ENCODE peak calls at places on chromosomes 1 and 21, in four cellular contexts. D, C, E and X are unnamed samples.
A peak's percentile ranks its signal among the peaks of the same experiment; 100 is the strongest.

GRCh38 chr21:34524671-34525601 is 12.9 kb upstream of the KCNE1 start:
- DNase-seq in C (no peak), D (no peak), E (peak; percentile 71), X (no peak)

GRCh38 chr1:17588048-17588781 is 48.7 kb downstream of the ARHGEF10L start:
- DNase-seq in C (peak; percentile 89), E (no peak), D (no peak), X (no peak)

GRCh38 chr1:229694053-229694693 is 68.1 kb downstream of the URB2 start:
- DNase-seq in E (peak; percentile 62), D (no peak), C (peak; percentile 80), X (no peak)

GRCh38 chr1:198726455-198726854 is 87.6 kb downstream of the PTPRC start:
- DNase-seq in D (no peak), C (no peak), E (no peak), X (no peak)

GRCh38 chr21:20739421-20739820 is 258.8 kb upstream of the NCAM2 start:
- DNase-seq in E (no peak), C (peak; percentile 17), D (peak; percentile 28), X (no peak)

GRCh38 chr21:37874904-37875780 is 41.1 kb downstream of the KCNJ6 start:
- DNase-seq in C (no peak), D (no peak), E (no peak), X (no peak)

GRCh38 chr1:101995984-101996731 is 568 bp downstream of the OLFM3 start:
- DNase-seq in D (no peak), E (no peak), C (peak; percentile 43), X (no peak)

GRCh38 chr1:67646145-67647035 is 38.6 kb upstream of the GADD45A start:
- DNase-seq in C (peak; percentile 61), E (no peak), D (peak; percentile 81), X (no peak)

GRCh38 chr1:24382165-24382577 is 31.4 kb downstream of the STPG1 start:
- DNase-seq in C (no peak), D (no peak), E (peak; percentile 19), X (no peak)

GRCh38 chr1:61589382-61589765 is 135.6 kb downstream of the TM2D1 start:
- DNase-seq in C (no peak), E (peak; percentile 65), D (no peak), X (no peak)

GRCh38 chr1:163131981-163132380 is 62.8 kb downstream of the RGS4 start:
- DNase-seq in D (no peak), E (no peak), C (no peak), X (no peak)

GRCh38 chr1:246199086-246199485 is 308.0 kb downstream of the SMYD3 start:
- DNase-seq in E (no peak), C (no peak), D (no peak), X (no peak)

GRCh38 chr1:111515291-111516007 is 12.0 kb upstream of the ADORA3 start:
- DNase-seq in C (peak; percentile 39), E (no peak), D (no peak), X (no peak)

GRCh38 chr1:44721521-44722361 is 9.2 kb downstream of the RNU5D-1 start:
- DNase-seq in D (peak; percentile 98), C (peak; percentile 43), E (no peak), X (peak; percentile 99)

GRCh38 chr21:37041706-37042271 is 31.1 kb downstream of the PIGP start:
- DNase-seq in C (no peak), D (no peak), E (no peak), X (no peak)

GRCh38 chr1:152502496-152503180 is 8.0 kb upstream of the LCE5A start:
- DNase-seq in C (no peak), E (no peak), D (no peak), X (no peak)

GRCh38 chr1:193726722-193727121 is 540.3 kb upstream of the B3GALT2 start:
- DNase-seq in D (no peak), C (no peak), E (no peak), X (no peak)

GRCh38 chr1:7642781-7643180 is 128.3 kb upstream of the VAMP3 start:
- DNase-seq in D (no peak), C (no peak), E (no peak), X (no peak)

GRCh38 chr1:54329337-54329954 is 76.7 kb downstream of the SSBP3 start:
- DNase-seq in C (no peak), E (no peak), D (no peak), X (no peak)

GRCh38 chr1:228515200-228515834 is 28.1 kb downstream of the RNF187 start:
- DNase-seq in D (peak; percentile 78), C (peak; percentile 76), E (no peak), X (no peak)

GRCh38 chr1:161018631-161018930 is 2.4 kb downstream of the F11R start:
- DNase-seq in E (no peak), C (no peak), D (peak; percentile 37), X (no peak)

GRCh38 chr1:179016694-179017382 is 8.9 kb upstream of the FAM20B start:
- DNase-seq in D (peak; percentile 99), E (no peak), C (peak; percentile 55), X (no peak)

GRCh38 chr1:97806996-97807395 is 113.8 kb downstream of the DPYD start:
- DNase-seq in C (no peak), D (no peak), E (no peak), X (no peak)

GRCh38 chr1:101262601-101263348 is 26.0 kb downstream of the S1PR1 start:
- DNase-seq in D (peak; percentile 37), E (no peak), C (no peak), X (no peak)

GRCh38 chr1:65393928-65394327 is 26.5 kb upstream of the LEPR start:
- DNase-seq in C (no peak), E (no peak), D (no peak), X (no peak)

GRCh38 chr1:246527402-246528088 is 20.5 kb upstream of the SMYD3 start:
- DNase-seq in D (no peak), E (no peak), C (no peak), X (no peak)

GRCh38 chr1:111596499-111596898 is 23.1 kb upstream of the RAP1A start:
- DNase-seq in C (no peak), E (no peak), D (no peak), X (no peak)

GRCh38 chr1:183242556-183242955 is 56.5 kb downstream of the LAMC2 start:
- DNase-seq in C (no peak), D (no peak), E (no peak), X (no peak)

GRCh38 chr1:235599536-235599935 is 50.0 kb downstream of the GNG4 start:
- DNase-seq in D (peak; percentile 11), E (no peak), C (no peak), X (no peak)

GRCh38 chr1:213958346-213958745 is 29.4 kb upstream of the PROX1 start:
- DNase-seq in E (no peak), D (no peak), C (no peak), X (no peak)

GRCh38 chr1:155929057-155929456 is 5.2 kb downstream of the KHDC4 start:
- DNase-seq in E (no peak), C (no peak), D (no peak), X (no peak)

GRCh38 chr1:244665771-244666217 is 12.9 kb downstream of the DESI2 start:
- DNase-seq in E (no peak), D (peak; percentile 58), C (no peak), X (no peak)

GRCh38 chr1:77906146-77906545 is 17.7 kb downstream of the NEXN start:
- DNase-seq in D (no peak), E (no peak), C (no peak), X (no peak)

GRCh38 chr1:63920154-63921117 is 146.6 kb downstream of the ROR1 start:
- DNase-seq in C (no peak), D (peak; percentile 1), E (no peak), X (no peak)

GRCh38 chr1:40281852-40282251 is 23.8 kb downstream of the ZMPSTE24 start:
- DNase-seq in D (no peak), E (no peak), C (no peak), X (no peak)
- TF ChIP-seq NRF1 in D (no peak), E (no peak), C (no peak), X (no peak)

GRCh38 chr1:50967416-50968020 is 2.5 kb upstream of the CDKN2C start:
- DNase-seq in E (no peak), C (no peak), D (peak; percentile 67), X (no peak)
- H3K4me3 ChIP-seq in E (no peak overlapping the region), C (peak overlapping the region; percentile 96), D (peak overlapping the region; percentile 78), X (peak overlapping the region; percentile 99)

GRCh38 chr1:224528900-224529299 is 87.2 kb upstream of the CNIH3 start:
- DNase-seq in E (no peak), D (peak; percentile 70), C (no peak), X (no peak)
- TF ChIP-seq NRF1 in E (no peak), D (no peak), C (no peak), X (no peak)

DNA sequence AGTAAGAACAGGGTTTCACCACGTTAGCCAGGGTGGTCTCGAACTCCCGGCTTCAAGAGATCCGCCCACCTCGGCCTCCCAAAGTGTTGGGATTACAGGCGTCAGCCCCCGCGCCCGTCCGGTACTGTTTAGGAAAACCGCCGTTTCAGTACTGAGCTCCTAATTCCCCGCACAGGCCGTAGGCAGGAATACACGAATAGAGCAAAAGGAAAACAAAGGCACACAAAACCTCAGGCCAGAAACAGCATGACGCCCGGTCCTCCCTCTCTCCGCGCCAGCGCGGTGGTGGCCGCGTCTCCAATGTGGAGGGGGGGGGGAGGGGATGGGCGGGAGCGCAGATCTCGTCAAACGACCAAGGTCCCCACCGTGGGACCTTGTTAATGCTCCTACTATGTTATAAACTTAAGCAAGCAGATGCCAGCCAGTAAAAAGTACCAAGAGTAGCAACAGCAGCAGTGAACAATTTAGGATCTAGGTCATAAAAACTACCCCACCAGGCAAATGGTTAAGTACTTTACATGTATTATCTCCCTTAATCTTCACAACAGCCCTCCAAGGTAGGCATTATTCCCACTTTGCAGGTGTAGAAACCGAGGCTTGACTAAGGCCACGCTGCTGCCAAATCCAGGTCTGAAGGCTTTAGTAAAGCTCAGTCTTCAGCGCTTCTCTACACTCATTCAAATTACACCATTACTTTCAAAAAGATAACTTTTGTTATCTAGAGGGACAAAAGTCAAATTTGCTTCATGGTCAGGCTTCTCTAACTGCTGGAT is 722 bp upstream of the ADAR start:
- DNase-seq in E (peak; percentile 73), D (peak; percentile 62), C (peak; percentile 77), X (no peak)
- H3K4me3 ChIP-seq in E (peak overlapping the region; percentile 65), D (peak overlapping the region; percentile 81), C (peak overlapping the region; percentile 83), X (peak overlapping the region; percentile 80)

GRCh38 chr1:50620680-50621329 is 197.6 kb upstream of the DMRTA2 start:
- DNase-seq in E (peak; percentile 65), C (no peak), D (peak; percentile 33), X (no peak)
- TF ChIP-seq NRF1 in E (no peak), C (no peak), D (no peak), X (no peak)

DNA sequence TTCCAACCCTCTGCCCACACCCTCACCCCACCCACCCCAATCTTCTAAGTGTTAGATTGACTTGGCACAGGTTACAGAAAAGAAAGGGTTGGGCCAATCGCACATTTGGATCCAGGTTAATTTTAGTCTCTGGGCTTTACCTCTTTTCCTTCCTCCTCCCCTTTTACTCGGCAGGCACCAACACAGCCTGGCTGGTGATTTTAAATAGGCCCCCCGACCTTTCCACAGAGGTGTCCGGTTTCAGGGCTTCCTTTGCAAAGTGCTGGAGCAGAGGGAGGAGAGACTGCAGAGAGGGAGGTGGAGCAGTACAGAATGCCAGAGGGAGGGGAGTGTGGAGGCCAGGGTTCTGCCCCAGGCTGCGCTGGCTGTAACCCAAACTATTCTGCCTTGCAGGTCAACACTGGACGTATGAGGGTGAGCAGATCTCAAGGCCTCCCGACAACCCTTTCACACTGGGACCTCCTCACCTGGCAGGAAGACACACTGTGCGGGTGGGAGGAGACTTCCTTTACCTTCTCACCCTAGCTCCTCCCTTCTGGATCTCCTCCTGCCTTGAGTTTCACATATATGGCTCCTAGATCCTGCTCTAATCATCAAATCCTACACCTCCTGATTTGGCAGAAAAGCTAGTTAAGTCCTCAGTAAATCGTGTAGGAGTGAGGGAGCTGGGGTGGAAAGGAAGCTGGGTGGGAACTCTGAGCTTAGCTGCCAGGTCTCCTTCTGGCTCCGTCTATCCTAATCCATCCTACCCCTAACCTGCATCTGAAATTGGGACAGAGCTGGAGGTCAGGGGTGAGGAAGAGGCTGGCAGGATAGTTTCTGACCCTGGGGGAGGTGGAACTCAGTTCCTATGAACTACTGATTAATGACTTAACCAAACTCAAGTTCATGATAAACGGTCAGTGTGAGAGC is 2.4 kb downstream of the CA14 start:
- DNase-seq in E (peak; percentile 81), D (peak; percentile 75), C (peak; percentile 21), X (no peak)
- H3K4me3 ChIP-seq in E (peak overlapping the region; percentile 80), D (no peak overlapping the region), C (no peak overlapping the region), X (no peak overlapping the region)